ENCODE peak calls at places on chromosomes 4 and X, in four cellular contexts. E is DND-41, T is body of pancreas, O is psoas muscle. R is an unnamed sample.

GRCh38 chr4:44927361-44928061 is 201.2 kb upstream of the GNPDA2 start:
- DNase-seq in O (no peak), E (no peak), T (no peak), R (peak; percentile 1)

GRCh38 chr4:153341575-153342090 is 2.9 kb upstream of the MND1 start:
- DNase-seq in T (no peak), E (no peak), O (no peak), R (peak; percentile 58)

GRCh38 chr4:149140841-149141240 is 674.8 kb downstream of the IQCM start:
- DNase-seq in E (no peak), T (no peak), O (no peak), R (no peak)

GRCh38 chr4:56241500-56241899 is 145.8 kb downstream of the AASDH start:
- DNase-seq in T (no peak), E (no peak), O (no peak), R (no peak)

GRCh38 chr4:25477251-25477650 is 100.2 kb downstream of the ANAPC4 start:
- DNase-seq in T (no peak), E (no peak), O (no peak), R (peak; percentile 21)

GRCh38 chr4:139647952-139648351 is 17.7 kb upstream of the MGST2 start:
- DNase-seq in E (no peak), T (no peak), O (no peak), R (no peak)

GRCh38 chr4:7187691-7188090 is 4.6 kb upstream of the SORCS2 start:
- DNase-seq in T (peak; percentile 3), O (peak; percentile 15), E (no peak), R (no peak)

GRCh38 chrX:153853902-153854267 is 23.5 kb upstream of the PDZD4 start:
- DNase-seq in T (no peak), O (no peak), E (no peak), R (no peak)

GRCh38 chr4:60737858-60738257 is 462.3 kb upstream of the ADGRL3 start:
- DNase-seq in E (no peak), O (no peak), T (no peak), R (no peak)

GRCh38 chr4:2651546-2651945 is 104.6 kb downstream of the TNIP2 start:
- DNase-seq in T (no peak), E (no peak), O (no peak), R (no peak)

GRCh38 chr4:132445386-132445785 is 703.7 kb upstream of the PCDH10 start:
- DNase-seq in E (no peak), T (no peak), O (no peak), R (no peak)

GRCh38 chrX:50814701-50815476 is 895 bp upstream of the SHROOM4 start:
- DNase-seq in E (no peak), T (no peak), O (no peak), R (no peak)

GRCh38 chr4:11367371-11367770 is 61.3 kb downstream of the HS3ST1 start:
- DNase-seq in O (peak; percentile 87), E (no peak), T (peak; percentile 24), R (no peak)

GRCh38 chr4:154491731-154492249 is at the start of gene DCHS2:
- DNase-seq in E (no peak), T (peak; percentile 16), O (peak; percentile 59), R (no peak)

GRCh38 chr4:26466871-26467270 is 23.4 kb downstream of the CCKAR start:
- DNase-seq in E (no peak), T (no peak), O (no peak), R (no peak)

GRCh38 chr4:87461281-87461700 is 38.9 kb downstream of the NUDT9 start:
- DNase-seq in E (no peak), O (no peak), T (no peak), R (peak; percentile 66)

GRCh38 chr4:85398276-85398675 is 76.7 kb upstream of the ARHGAP24 start:
- DNase-seq in E (no peak), T (no peak), O (no peak), R (no peak)

GRCh38 chrX:42131856-42132255 is 208.5 kb upstream of the CASK start:
- DNase-seq in T (no peak), O (no peak), E (no peak), R (no peak)

GRCh38 chr4:120052840-120053239 is 13.8 kb downstream of the MAD2L1 start:
- DNase-seq in E (no peak), O (peak; percentile 74), T (no peak), R (peak; percentile 40)

GRCh38 chrX:79138658-79139241 is 5.7 kb upstream of the GPR174 start:
- DNase-seq in E (peak; percentile 52), O (no peak), T (no peak), R (no peak)

GRCh38 chr4:182089326-182089725 is 153.9 kb upstream of the TENM3 start:
- DNase-seq in E (no peak), T (peak; percentile 36), O (no peak), R (no peak)

GRCh38 chr4:121950680-121951569 is 935 bp downstream of the TRPC3 start:
- DNase-seq in O (peak; percentile 52), E (no peak), T (no peak), R (no peak)

GRCh38 chrX:40007136-40007535 is 90.6 kb downstream of the BCOR start:
- DNase-seq in T (no peak), O (no peak), E (no peak), R (no peak)

GRCh38 chrX:21883258-21883657 is 27.5 kb downstream of the YY2 start:
- DNase-seq in E (no peak), T (no peak), O (no peak), R (no peak)

GRCh38 chr4:145012841-145013240 is 85.2 kb downstream of the ANAPC10 start:
- DNase-seq in T (no peak), E (no peak), O (no peak), R (peak; percentile 68)

GRCh38 chrX:39601193-39602085 is 496.3 kb downstream of the BCOR start:
- DNase-seq in T (no peak), E (no peak), O (no peak), R (no peak)

GRCh38 chr4:168999836-169000235 is 10.2 kb downstream of the CBR4 start:
- DNase-seq in O (no peak), T (no peak), E (no peak), R (no peak)

GRCh38 chrX:73262991-73263390 is 48.3 kb upstream of the NAP1L2 start:
- DNase-seq in T (no peak), E (no peak), O (no peak), R (no peak)

GRCh38 chr4:10045481-10045880 is 24.2 kb upstream of the SLC2A9 start:
- DNase-seq in O (no peak), T (no peak), E (no peak), R (peak; percentile 79)
- H3K27ac ChIP-seq in O (no peak overlapping the region), T (no peak overlapping the region), E (no peak overlapping the region), R (no peak overlapping the region)

GRCh38 chr4:76740866-76741662 is 156.9 kb downstream of the SOWAHB start:
- DNase-seq in T (no peak), O (no peak), E (no peak), R (no peak)
- H3K4me1 ChIP-seq in T (peaks cover 5% of the 10 kb centered on the region), O (no peaks in the 10 kb centered on the region), E (no peaks in the 10 kb centered on the region), R (no peaks in the 10 kb centered on the region)

GRCh38 chr4:152325831-152326230 is 210.1 kb downstream of the FBXW7 start:
- DNase-seq in T (no peak), E (no peak), O (no peak), R (peak; percentile 91)
- H3K27ac ChIP-seq in T (no peak overlapping the region), E (no peak overlapping the region), O (no peak overlapping the region), R (peak overlapping the region; percentile 85)

GRCh38 chr4:39613093-39613656 is 25.5 kb downstream of the SMIM14 start:
- DNase-seq in T (no peak), O (no peak), E (no peak), R (no peak)
- H3K4me1 ChIP-seq in T (peaks cover 13% of the 10 kb centered on the region), O (peaks cover 14% of the 10 kb centered on the region), E (no peaks in the 10 kb centered on the region), R (peaks cover 4% of the 10 kb centered on the region)

GRCh38 chr4:37715889-37716402 is 29.8 kb upstream of the RELL1 start:
- DNase-seq in T (peak; percentile 27), E (no peak), O (peak; percentile 77), R (peak; percentile 74)
- H3K27ac ChIP-seq in T (no peak overlapping the region), E (no peak overlapping the region), O (peak overlapping the region; percentile 58), R (no peak overlapping the region)

GRCh38 chrX:334331-334891 is 15.8 kb upstream of the GTPBP6 start:
- DNase-seq in T (no peak), O (peak; percentile 39), E (no peak), R (no peak)
- H3K4me1 ChIP-seq in T (peaks cover 12% of the 10 kb centered on the region), O (no peaks in the 10 kb centered on the region), E (no peaks in the 10 kb centered on the region), R (no peaks in the 10 kb centered on the region)

DNA sequence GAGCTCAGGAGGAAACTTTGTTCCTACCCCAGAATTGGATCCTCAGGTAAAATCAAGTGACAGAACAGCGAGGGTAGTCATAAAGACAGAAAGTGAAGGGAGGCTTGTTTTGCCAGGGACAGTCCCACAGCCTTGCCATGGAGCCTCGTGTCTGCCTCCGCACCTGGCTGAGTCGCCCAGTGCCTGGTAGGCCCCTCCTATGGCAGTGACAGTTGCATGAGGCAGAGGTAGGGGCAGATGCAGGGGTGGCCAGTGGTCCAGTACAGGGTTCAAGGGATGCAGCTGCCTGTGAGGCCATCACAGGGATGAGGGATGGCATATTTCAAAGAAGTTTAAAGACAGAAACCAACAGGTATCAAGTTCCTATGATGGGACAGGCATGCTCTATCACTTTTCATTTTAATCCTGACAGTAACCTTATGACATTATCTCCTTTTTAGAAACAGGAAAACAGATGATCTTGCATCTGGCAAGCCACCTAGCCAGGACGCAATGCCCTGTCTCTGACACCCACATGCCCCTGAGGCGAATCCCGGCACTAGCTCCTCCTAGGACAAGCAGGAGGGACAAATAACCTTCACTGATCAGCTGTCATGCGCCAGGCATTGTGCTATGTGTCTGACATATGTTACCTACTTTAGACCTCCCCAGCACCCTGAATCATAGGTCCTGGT is 127.4 kb upstream of the ENPP6 start:
- DNase-seq in E (no peak), O (peak; percentile 78), T (no peak), R (no peak)
- H3K27ac ChIP-seq in E (no peak overlapping the region), O (peak overlapping the region; percentile 94), T (no peak overlapping the region), R (no peak overlapping the region)

GRCh38 chr4:173259310-173259709 is 74.8 kb downstream of the HMGB2 start:
- DNase-seq in E (no peak), O (no peak), T (no peak), R (no peak)
- H3K4me1 ChIP-seq in E (peaks cover 61% of the 10 kb centered on the region), O (peaks cover 2% of the 10 kb centered on the region), T (peaks cover 2% of the 10 kb centered on the region), R (no peaks in the 10 kb centered on the region)

GRCh38 chrX:67607436-67607835 is 63.6 kb downstream of the AR start:
- DNase-seq in E (no peak), T (no peak), O (no peak), R (no peak)
- H3K27ac ChIP-seq in E (no peak overlapping the region), T (no peak overlapping the region), O (no peak overlapping the region), R (no peak overlapping the region)

GRCh38 chrX:149713279-149714050 is 1.6 kb downstream of the MAGEA11 start:
- DNase-seq in O (no peak), E (no peak), T (no peak), R (no peak)
- H3K4me1 ChIP-seq in O (no peaks in the 10 kb centered on the region), E (no peaks in the 10 kb centered on the region), T (no peaks in the 10 kb centered on the region), R (no peaks in the 10 kb centered on the region)